ENCODE peak calls at places on chromosomes 16 and 17, in six cellular contexts. M is effector memory CD8-positive, alpha-beta T cell; V is mucosa of gallbladder; P is hepatic stellate cell; U is stimulated activated effector memory CD8-positive, alpha-beta T cell treated with anti-CD3 and anti-CD28 coated beads, Interleukin-12 subunit alpha, Interleukin-12 subunit beta, amount 100 ng/mL, for 72 hours; G is Right ventricle myocardium superior. Q is an unnamed sample.

GRCh38 chr16:66959645-66960177 is 1.4 kb upstream of the CES3 start:
- DNase-seq in V (no peak), P (no peak), G (peak), U (no peak), M (no peak), Q (peak)

GRCh38 chr17:78889525-78889924 is 13.5 kb downstream of the CEP295NL start:
- DNase-seq in M (no peak), U (no peak), G (no peak), P (no peak), V (no peak), Q (no peak)

GRCh38 chr16:69123894-69124293 is 8.5 kb downstream of the CHTF8 start:
- DNase-seq in U (peak), G (no peak), P (peak), M (peak), V (peak), Q (peak)

GRCh38 chr16:69932228-69932627 is 18.9 kb upstream of the CLEC18A start:
- DNase-seq in M (no peak), U (no peak), V (no peak), G (no peak), P (no peak), Q (no peak)

GRCh38 chr16:75921281-75921680 is 195.0 kb upstream of the CPHXL start:
- DNase-seq in M (no peak), U (no peak), G (no peak), P (no peak), V (no peak), Q (no peak)

GRCh38 chr17:4080686-4081085 is 62.1 kb downstream of the ZZEF1 start:
- DNase-seq in P (no peak), V (no peak), U (no peak), G (no peak), M (no peak), Q (no peak)

GRCh38 chr16:87080571-87081167 is 236.5 kb downstream of the C16orf95 start:
- DNase-seq in U (no peak), V (no peak), M (no peak), P (no peak), G (no peak), Q (no peak)

GRCh38 chr16:86052926-86053325 is 154.0 kb downstream of the IRF8 start:
- DNase-seq in V (no peak), P (no peak), G (no peak), U (no peak), M (no peak), Q (no peak)

GRCh38 chr16:21159281-21159951 is 942 bp downstream of the LDAF1 start:
- DNase-seq in P (no peak), M (no peak), G (peak), V (peak), U (no peak), Q (peak)

GRCh38 chr16:49013727-49014080 is 267.9 kb downstream of the CBLN1 start:
- DNase-seq in V (no peak), U (no peak), M (no peak), G (no peak), P (no peak), Q (no peak)

Q was measured in left cardiac atrium.